ENCODE peak calls at places on chromosomes 4 and X, in four cellular contexts. A, M, O and D are unnamed samples.

GRCh38 chr4:111717916-111718315 is 427.3 kb upstream of the FAM241A start:
- DNase-seq in A (no peak), M (no peak), O (no peak), D (peak)

GRCh38 chr4:72997409-72997808 is 72.1 kb downstream of the COX18 start:
- DNase-seq in A (no peak), M (peak), O (no peak), D (peak)

GRCh38 chrX:41802958-41803357 is 79.0 kb downstream of the GPR82 start:
- DNase-seq in A (no peak), M (no peak), O (no peak), D (peak)

GRCh38 chr4:15547392-15547791 is 77.7 kb downstream of the CC2D2A start:
- DNase-seq in A (peak), M (no peak), O (no peak), D (no peak)

GRCh38 chrX:83845397-83845796 is 15.5 kb upstream of the CYLC1 start:
- DNase-seq in A (no peak), M (peak), O (no peak), D (peak)

GRCh38 chrX:152632445-152633097 is 5.1 kb upstream of the GABRQ start:
- DNase-seq in A (no peak), M (peak), O (peak), D (peak)

GRCh38 chrX:149992918-149993317 is 54.6 kb upstream of the EOLA2 start:
- DNase-seq in A (no peak), M (no peak), O (no peak), D (no peak)

GRCh38 chr4:153710681-153711080 is 26.6 kb downstream of the TLR2 start:
- DNase-seq in A (no peak), M (no peak), O (no peak), D (no peak)

GRCh38 chrX:19063030-19063429 is 59.2 kb downstream of the ADGRG2 start:
- DNase-seq in A (no peak), M (peak), O (no peak), D (peak)

GRCh38 chr4:159220353-159220752 is 117.5 kb downstream of the RAPGEF2 start:
- DNase-seq in A (no peak), M (no peak), O (no peak), D (no peak)

GRCh38 chrX:21800344-21800770 is 39.1 kb upstream of the MBTPS2 start:
- DNase-seq in A (no peak), M (peak), O (no peak), D (peak)